ENCODE peak calls at places on chromosomes 7 and 10, in eight cellular contexts. L, H, Y, P, S, K, A and Z are unnamed samples.

GRCh38 chr10:103476046-103476768 is 2.8 kb downstream of the CALHM3 start:
- DNase-seq in L (no peak), H (no peak), Y (peak; percentile 39), P (no peak), S (peak; percentile 90), K (no peak), A (no peak), Z (peak; percentile 57)

GRCh38 chr10:81548160-81548559 is 326.8 kb upstream of the NRG3 start:
- DNase-seq in L (no peak), H (no peak), Y (no peak), P (no peak), S (peak; percentile 49), K (no peak), A (no peak), Z (no peak)

GRCh38 chr10:128067691-128068397 is 58.4 kb downstream of the MKI67 start:
- DNase-seq in L (no peak), H (no peak), Y (no peak), P (no peak), S (no peak), K (no peak), A (no peak), Z (no peak)

GRCh38 chr10:95865814-95866447 is 41.8 kb upstream of the CC2D2B start:
- DNase-seq in L (no peak), H (no peak), Y (no peak), P (no peak), S (no peak), K (no peak), A (no peak), Z (no peak)

GRCh38 chr10:72616716-72617115 is 9.2 kb downstream of the MICU1 start:
- DNase-seq in L (no peak), H (peak; percentile 17), Y (peak; percentile 41), P (no peak), S (no peak), K (no peak), A (peak; percentile 44), Z (no peak)

GRCh38 chr7:66683770-66684123 is 55.1 kb downstream of the KCTD7 start:
- DNase-seq in L (no peak), H (no peak), Y (no peak), P (no peak), S (no peak), K (no peak), A (no peak), Z (no peak)

GRCh38 chr10:116715396-116715795 is 27.0 kb downstream of the HSPA12A start:
- DNase-seq in L (no peak), H (no peak), Y (no peak), P (no peak), S (no peak), K (no peak), A (no peak), Z (no peak)

GRCh38 chr7:46786221-46786951 is 795.5 kb downstream of the TNS3 start:
- DNase-seq in L (no peak), H (no peak), Y (no peak), P (peak; percentile 95), S (peak; percentile 49), K (peak; percentile 88), A (peak; percentile 80), Z (no peak)

GRCh38 chr10:116723428-116724281 is 18.7 kb downstream of the HSPA12A start:
- DNase-seq in L (no peak), H (no peak), Y (no peak), P (no peak), S (no peak), K (no peak), A (no peak), Z (no peak)

DNA sequence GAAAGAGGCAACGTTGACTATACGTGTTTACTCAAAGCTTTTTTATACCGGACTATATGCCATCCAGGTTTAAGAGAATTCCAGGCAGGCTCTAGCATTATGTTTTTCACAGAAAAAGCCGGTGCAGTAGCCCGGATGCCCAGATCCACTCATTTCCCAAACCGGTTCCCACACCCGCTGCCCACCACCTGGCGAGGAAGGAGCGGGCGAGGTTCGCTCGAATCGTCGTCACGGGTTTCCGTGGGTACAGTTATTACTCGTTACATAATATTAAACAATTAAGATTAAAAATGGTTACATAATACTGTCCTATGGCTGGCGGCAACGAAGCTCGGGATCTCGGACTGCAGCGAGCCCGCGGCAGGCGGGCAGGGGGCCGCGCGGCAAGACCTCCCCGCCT is 802 bp downstream of the GRB10 start:
- DNase-seq in L (no peak), H (no peak), Y (no peak), P (no peak), S (no peak), K (no peak), A (no peak), Z (no peak)
- H3K4me1 ChIP-seq in L (peaks cover 13% of the 10 kb centered on the region), H (no peaks in the 10 kb centered on the region), Y (no peaks in the 10 kb centered on the region), P (no peaks in the 10 kb centered on the region), S (peaks cover 4% of the 10 kb centered on the region), K (no peaks in the 10 kb centered on the region), A (peaks cover 18% of the 10 kb centered on the region), Z (peaks cover 9% of the 10 kb centered on the region)

GRCh38 chr10:1418031-1418550 is 319.2 kb downstream of the ADARB2 start:
- DNase-seq in L (no peak), H (no peak), Y (no peak), P (no peak), S (peak; percentile 33), K (no peak), A (no peak), Z (no peak)

GRCh38 chr10:1422275-1422674 is 315.1 kb downstream of the ADARB2 start:
- DNase-seq in L (no peak), H (no peak), Y (no peak), P (no peak), S (no peak), K (no peak), A (no peak), Z (no peak)

GRCh38 chr10:1417574-1417973 is 319.8 kb downstream of the ADARB2 start:
- DNase-seq in L (no peak), H (no peak), Y (no peak), P (no peak), S (no peak), K (no peak), A (no peak), Z (no peak)

GRCh38 chr10:1420663-1421362 is 316.5 kb downstream of the ADARB2 start:
- DNase-seq in L (peak; percentile 93), H (peak; percentile 30), Y (no peak), P (no peak), S (peak; percentile 97), K (peak; percentile 31), A (no peak), Z (peak; percentile 84)

DNA sequence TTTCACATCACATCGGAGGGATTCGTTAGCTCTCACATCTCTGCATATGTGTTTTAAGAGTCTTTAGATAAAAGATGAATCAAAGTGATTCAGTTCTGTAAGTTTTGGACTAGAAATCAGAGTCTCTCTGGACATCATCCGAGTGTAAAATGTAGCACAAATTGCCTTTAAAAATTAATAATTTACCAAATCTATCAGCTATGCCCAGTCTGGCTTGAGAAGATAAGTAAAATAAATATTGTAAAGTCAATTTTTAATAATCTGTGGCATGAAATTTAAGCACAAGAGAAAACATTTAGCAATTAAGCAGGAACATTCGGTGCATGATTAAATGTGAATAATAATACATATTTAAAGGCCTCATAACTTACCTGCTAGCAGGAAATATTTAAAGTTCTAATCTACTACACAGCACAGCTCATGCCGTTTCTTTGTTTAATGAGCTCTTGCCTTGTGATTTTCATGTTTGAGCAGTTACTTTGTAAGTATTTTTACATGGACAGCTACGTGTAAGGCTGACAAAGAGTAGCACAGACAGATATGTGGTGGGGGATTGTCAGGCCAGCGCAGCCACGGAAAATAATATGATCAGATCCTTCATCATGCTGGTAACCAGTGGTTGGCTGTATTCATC is 317.4 kb downstream of the ADARB2 start:
- DNase-seq in L (no peak), H (no peak), Y (no peak), P (no peak), S (no peak), K (no peak), A (no peak), Z (no peak)
- H3K4me3 ChIP-seq in L (peak overlapping the region; percentile 64), H (no peak overlapping the region), Y (no peak overlapping the region), P (no peak overlapping the region), S (no peak overlapping the region), K (no peak overlapping the region), A (no peak overlapping the region), Z (no peak overlapping the region)

DNA sequence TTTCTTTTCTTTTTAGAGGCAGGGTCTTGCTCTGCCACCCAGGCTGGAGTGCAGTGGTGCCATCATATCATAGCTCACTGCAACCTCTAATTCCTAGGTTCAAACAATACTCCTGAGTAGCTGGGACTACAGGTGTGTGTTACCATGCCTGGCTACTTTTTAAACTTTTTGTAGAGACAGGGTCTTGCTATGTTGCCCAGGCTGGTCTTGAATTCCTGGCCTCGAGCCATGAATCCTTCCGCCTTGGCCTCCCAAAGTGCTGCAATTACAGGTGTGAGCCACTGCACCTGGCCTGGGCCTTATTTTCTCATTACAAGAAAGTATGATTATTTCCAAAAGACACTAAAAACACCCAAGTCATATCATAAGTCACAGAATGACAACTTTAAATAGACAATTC is 106.6 kb downstream of the CDK6 start:
- DNase-seq in L (no peak), H (no peak), Y (no peak), P (no peak), S (no peak), K (no peak), A (no peak), Z (no peak)
- H3K4me1 ChIP-seq in L (no peaks in the 10 kb centered on the region), H (no peaks in the 10 kb centered on the region), Y (no peaks in the 10 kb centered on the region), P (no peaks in the 10 kb centered on the region), S (no peaks in the 10 kb centered on the region), K (peaks cover 25% of the 10 kb centered on the region), A (peaks cover 20% of the 10 kb centered on the region), Z (no peaks in the 10 kb centered on the region)

GRCh38 chr7:55569269-55569663 is 3.0 kb downstream of the VOPP1 start:
- DNase-seq in L (no peak), H (no peak), Y (no peak), P (no peak), S (no peak), K (no peak), A (no peak), Z (no peak)
- H3K4me3 ChIP-seq in L (no peak overlapping the region), H (no peak overlapping the region), Y (no peak overlapping the region), P (no peak overlapping the region), S (peak overlapping the region; percentile 6), K (no peak overlapping the region), A (peak overlapping the region; percentile 14), Z (no peak overlapping the region)